ENCODE peak calls at places on chromosomes 13 and 19, in six cellular contexts. K is PC-9, V is OCI-LY7, B is upper lobe of right lung, G is mammary epithelial cell, T is mucosa of descending colon. A is an unnamed sample.

GRCh38 chr13:50387124-50387581 is 371.9 kb downstream of the KCNRG start:
- DNase-seq in K (peak; percentile 45), V (peak; percentile 75), B (peak; percentile 82), G (no peak), T (peak; percentile 53), A (peak; percentile 89)

GRCh38 chr19:50173144-50173543 is 10.1 kb upstream of the IZUMO2 start:
- DNase-seq in K (peak; percentile 71), V (no peak), B (no peak), G (no peak), T (peak; percentile 82), A (no peak)

GRCh38 chr13:22740264-22740663 is 440.5 kb upstream of the SGCG start:
- DNase-seq in K (no peak), V (no peak), B (no peak), G (no peak), T (peak; percentile 30), A (no peak)

GRCh38 chr13:100646030-100646673 is 28.4 kb downstream of the TMTC4 start:
- DNase-seq in K (no peak), V (no peak), B (no peak), G (peak; percentile 6), T (peak; percentile 12), A (no peak)

GRCh38 chr19:53865918-53866696 is 1.6 kb upstream of the MYADM start:
- DNase-seq in K (peak; percentile 94), V (no peak), B (peak; percentile 82), G (peak; percentile 38), T (peak; percentile 78), A (peak; percentile 54)

GRCh38 chr19:45766919-45767346 is 2.1 kb downstream of the SIX5 start:
- DNase-seq in K (peak; percentile 19), V (no peak), B (no peak), G (no peak), T (no peak), A (no peak)

GRCh38 chr13:35600137-35600536 is 123.6 kb upstream of the MAB21L1 start:
- DNase-seq in K (no peak), V (no peak), B (no peak), G (no peak), T (no peak), A (no peak)

GRCh38 chr19:30105723-30106122 is 163.7 kb downstream of the URI1 start:
- DNase-seq in K (no peak), V (no peak), B (no peak), G (no peak), T (no peak), A (no peak)

GRCh38 chr13:57632276-57633140 is 964 bp downstream of the PCDH17 start:
- DNase-seq in K (no peak), V (no peak), B (peak; percentile 60), G (no peak), T (no peak), A (no peak)

GRCh38 chr19:48147597-48148175 is 22.5 kb downstream of the LIG1 start:
- DNase-seq in K (no peak), V (no peak), B (no peak), G (no peak), T (no peak), A (no peak)

DNA sequence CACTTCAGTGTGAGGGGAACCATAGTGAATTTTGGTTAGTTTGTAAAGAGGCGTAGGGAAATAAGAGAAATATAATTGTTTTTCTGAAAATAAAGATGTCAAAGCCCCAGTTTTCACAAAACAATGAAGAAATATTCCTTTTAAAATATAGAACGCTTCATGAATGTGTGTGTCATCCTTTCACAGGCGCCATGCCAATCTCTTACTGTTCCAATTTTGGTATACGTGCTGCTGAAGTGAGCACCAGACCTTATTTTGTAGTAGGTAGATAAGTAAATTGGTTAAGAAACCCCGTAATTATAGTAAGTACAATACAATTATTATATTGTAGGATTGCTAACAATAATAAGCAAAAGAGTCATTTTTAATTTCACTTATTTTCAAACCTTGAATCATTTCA is 43.3 kb downstream of the NAA16 start:
- DNase-seq in K (no peak), V (no peak), B (no peak), G (no peak), T (no peak), A (no peak)
- H3K4me1 ChIP-seq in K (peaks cover 16% of the 10 kb centered on the region), V (peaks cover 10% of the 10 kb centered on the region), B (peaks cover 9% of the 10 kb centered on the region), G (peaks cover 12% of the 10 kb centered on the region), T (no peaks in the 10 kb centered on the region), A (peaks cover 13% of the 10 kb centered on the region)

GRCh38 chr19:4638828-4639530 is at the start of gene TNFAIP8L1:
- DNase-seq in K (peak; percentile 93), V (peak; percentile 98), B (peak; percentile 98), G (peak; percentile 90), T (peak; percentile 99), A (peak; percentile 93)
- H3K4me1 ChIP-seq in K (no peaks in the 10 kb centered on the region), V (peaks cover 33% of the 10 kb centered on the region), B (peaks cover 20% of the 10 kb centered on the region), G (peaks cover 40% of the 10 kb centered on the region), T (peaks cover 24% of the 10 kb centered on the region), A (peaks cover 28% of the 10 kb centered on the region)

DNA sequence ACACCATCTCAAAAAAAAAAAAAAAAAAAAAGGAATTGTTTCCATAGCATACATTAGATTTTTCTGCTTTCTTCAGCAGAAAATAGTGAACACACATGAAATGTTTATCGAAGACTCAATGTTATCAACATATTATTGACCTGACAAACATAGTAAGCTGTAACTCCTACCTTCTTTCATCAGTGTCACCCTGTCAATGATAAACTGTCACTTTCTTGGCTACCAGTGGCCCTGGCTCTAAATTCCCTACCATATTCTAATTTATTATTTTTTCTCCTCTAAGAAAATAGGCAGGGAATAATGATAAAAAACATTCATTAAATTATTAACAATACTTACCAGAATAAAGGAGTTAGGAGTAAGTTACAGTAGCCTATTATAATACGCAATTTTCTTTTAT is 127.3 kb upstream of the KLHL1 start:
- DNase-seq in K (no peak), V (no peak), B (no peak), G (no peak), T (no peak), A (no peak)
- H3K4me1 ChIP-seq in K (no peaks in the 10 kb centered on the region), V (no peaks in the 10 kb centered on the region), B (no peaks in the 10 kb centered on the region), G (no peaks in the 10 kb centered on the region), T (no peaks in the 10 kb centered on the region), A (no peaks in the 10 kb centered on the region)

GRCh38 chr19:18484992-18485391 is 36.9 kb downstream of the ELL start:
- DNase-seq in K (no peak), V (no peak), B (no peak), G (no peak), T (no peak), A (no peak)

GRCh38 chr19:18486746-18487145 is 35.1 kb downstream of the ELL start:
- DNase-seq in K (no peak), V (no peak), B (no peak), G (no peak), T (no peak), A (no peak)

GRCh38 chr19:18479964-18480723 is 41.7 kb downstream of the ELL start:
- DNase-seq in K (no peak), V (no peak), B (peak; percentile 81), G (no peak), T (peak; percentile 53), A (peak; percentile 79)

GRCh38 chr19:18481505-18482222 is 40.2 kb downstream of the ELL start:
- DNase-seq in K (no peak), V (no peak), B (no peak), G (no peak), T (no peak), A (no peak)

GRCh38 chr19:18483119-18483518 is 38.8 kb downstream of the ELL start:
- DNase-seq in K (no peak), V (no peak), B (no peak), G (no peak), T (no peak), A (no peak)
- H3K4me1 ChIP-seq in K (peaks cover 32% of the 10 kb centered on the region), V (peaks cover 23% of the 10 kb centered on the region), B (peaks cover 84% of the 10 kb centered on the region), G (peaks cover 61% of the 10 kb centered on the region), T (peaks cover 62% of the 10 kb centered on the region), A (peaks cover 93% of the 10 kb centered on the region)

DNA sequence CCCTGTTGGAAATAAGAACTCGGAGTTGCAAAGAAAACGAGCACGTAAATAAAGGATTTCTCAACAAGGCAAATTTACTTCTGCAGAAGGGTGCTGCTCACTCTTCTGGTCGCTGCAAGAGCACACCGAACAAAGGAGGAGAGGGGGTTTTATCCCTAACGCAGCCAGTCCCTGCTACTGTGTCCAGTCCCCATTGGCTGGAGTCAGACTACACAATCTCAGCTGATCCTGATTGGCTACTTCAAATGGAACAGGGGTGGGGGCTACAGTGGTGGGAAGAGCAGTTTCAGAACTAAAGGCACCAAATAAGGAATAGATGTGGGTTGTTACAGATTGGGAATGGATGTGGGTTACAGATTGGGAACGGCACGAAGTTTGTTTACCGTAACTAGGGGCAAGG is 63.9 kb upstream of the MCF2L start:
- DNase-seq in K (no peak), V (no peak), B (no peak), G (no peak), T (no peak), A (no peak)
- H3K4me1 ChIP-seq in K (no peaks in the 10 kb centered on the region), V (peaks cover 9% of the 10 kb centered on the region), B (peaks cover 8% of the 10 kb centered on the region), G (no peaks in the 10 kb centered on the region), T (no peaks in the 10 kb centered on the region), A (no peaks in the 10 kb centered on the region)

GRCh38 chr13:27483421-27483820 is 33.1 kb upstream of the MTIF3 start:
- DNase-seq in K (no peak), V (no peak), B (no peak), G (no peak), T (no peak), A (no peak)

GRCh38 chr13:27482996-27483395 is 32.6 kb upstream of the MTIF3 start:
- DNase-seq in K (no peak), V (peak; percentile 76), B (no peak), G (no peak), T (peak; percentile 40), A (no peak)

GRCh38 chr13:27476943-27477681 is 26.7 kb upstream of the MTIF3 start:
- DNase-seq in K (peak; percentile 12), V (peak; percentile 25), B (no peak), G (peak; percentile 73), T (no peak), A (no peak)

DNA sequence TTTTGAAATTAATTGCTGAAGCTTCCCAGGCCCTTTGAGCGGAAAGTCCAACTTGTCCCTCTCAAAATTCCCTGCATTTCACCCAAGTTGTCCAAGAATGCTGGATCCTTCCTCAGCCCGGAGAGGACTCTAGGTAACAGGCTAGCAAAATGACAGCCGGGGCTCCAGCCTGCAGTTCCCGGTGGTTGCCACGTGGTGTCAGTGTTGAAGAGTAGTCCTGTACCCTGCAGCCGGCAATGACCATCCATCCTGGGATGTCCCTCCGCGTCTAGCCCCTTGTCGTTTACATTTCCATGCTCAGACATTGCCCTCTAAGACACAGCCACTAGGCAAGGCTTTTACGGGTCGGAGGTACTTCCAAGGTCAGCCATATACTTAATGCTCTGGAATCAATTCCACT is 31.4 kb upstream of the MTIF3 start:
- DNase-seq in K (peak; percentile 22), V (peak; percentile 43), B (peak; percentile 73), G (peak; percentile 41), T (peak; percentile 65), A (no peak)
- H3K4me1 ChIP-seq in K (peaks cover 15% of the 10 kb centered on the region), V (peaks cover 21% of the 10 kb centered on the region), B (no peaks in the 10 kb centered on the region), G (no peaks in the 10 kb centered on the region), T (no peaks in the 10 kb centered on the region), A (no peaks in the 10 kb centered on the region)

DNA sequence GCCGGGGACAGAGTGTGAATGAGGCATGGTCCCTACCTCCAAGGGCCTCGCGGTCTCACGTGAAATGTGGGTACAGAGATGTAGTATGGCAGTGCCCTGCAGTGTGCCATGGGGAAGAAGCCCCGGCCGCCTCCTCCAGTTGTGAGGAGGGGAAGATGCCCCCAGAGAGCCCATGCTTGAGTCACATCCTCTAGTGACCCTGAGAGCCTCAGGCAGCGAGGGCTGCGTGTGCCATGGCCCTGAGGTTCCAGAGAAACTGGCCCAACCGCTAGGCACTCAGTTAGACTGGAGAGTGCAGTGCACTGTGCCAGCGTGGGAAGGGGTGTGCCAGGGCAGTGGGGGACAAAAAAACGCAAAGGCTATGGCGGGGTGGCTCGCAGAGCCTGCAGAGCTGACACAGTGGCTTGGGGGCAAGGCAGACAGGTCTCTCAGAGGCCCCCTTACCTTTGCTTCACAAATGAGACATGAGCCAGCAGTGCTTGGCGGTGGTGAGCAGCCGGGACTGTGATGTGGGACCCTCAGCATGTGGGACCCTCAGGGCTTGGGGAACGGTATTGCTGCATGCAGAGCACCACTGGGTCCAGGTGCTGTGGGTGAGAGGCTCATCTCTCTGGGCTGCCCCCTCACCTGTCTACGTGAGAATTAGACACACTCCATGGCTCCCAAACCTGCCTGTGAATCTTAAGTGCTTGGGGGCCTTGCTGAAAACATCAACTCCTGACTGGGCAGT is 106.4 kb downstream of the COL4A2 start:
- DNase-seq in K (no peak), V (no peak), B (no peak), G (no peak), T (no peak), A (no peak)
- H3K4me1 ChIP-seq in K (peaks cover 19% of the 10 kb centered on the region), V (no peaks in the 10 kb centered on the region), B (peaks cover 42% of the 10 kb centered on the region), G (peaks cover 36% of the 10 kb centered on the region), T (peaks cover 3% of the 10 kb centered on the region), A (peaks cover 58% of the 10 kb centered on the region)